ENCODE peak calls at places on chromosomes 4 and X, in eight cellular contexts. Q, G, P, K, L, N, T and R are unnamed samples. For H3K36me3, the result is how much of the 10 kb centered on the place peaks cover.

GRCh38 chrX:8679572-8679971 is 52.4 kb downstream of the ANOS1 start:
- DNase-seq in N (no peak), L (no peak), G (no peak), Q (no peak), P (no peak), K (no peak), T (no peak), R (no peak)

GRCh38 chr4:99610605-99611172 is 36.1 kb downstream of the MTTP start:
- DNase-seq in L (peak), N (peak), T (no peak), G (no peak), Q (no peak), K (no peak), P (no peak), R (peak)

GRCh38 chrX:132118361-132118760 is 9.5 kb downstream of the FRMD7 start:
- DNase-seq in L (no peak), Q (no peak), N (no peak), P (no peak), K (no peak), G (no peak), T (no peak), R (no peak)

GRCh38 chrX:65689377-65689776 is 21.9 kb downstream of the MSN start:
- DNase-seq in K (no peak), T (no peak), Q (no peak), G (no peak), L (no peak), P (no peak), N (peak), R (no peak)

GRCh38 chr4:101393256-101393655 is 45.9 kb upstream of the PPP3CA start:
- DNase-seq in L (peak), P (no peak), G (no peak), Q (peak), K (no peak), N (peak), T (no peak), R (peak)

GRCh38 chrX:10098235-10098819 is 58.4 kb upstream of the CLCN4 start:
- DNase-seq in P (no peak), N (no peak), T (peak), L (peak), K (peak), G (no peak), Q (no peak), R (no peak)

GRCh38 chrX:134529481-134529880 is 69.5 kb downstream of the HPRT1 start:
- DNase-seq in Q (no peak), K (no peak), P (no peak), G (no peak), T (no peak), N (no peak), L (no peak), R (no peak)

GRCh38 chrX:42505057-42505456 is 272.9 kb downstream of the PPP1R2C start:
- DNase-seq in K (no peak), N (no peak), P (no peak), G (no peak), Q (no peak), T (no peak), L (no peak), R (no peak)

GRCh38 chrX:40727093-40727492 is 8.2 kb downstream of the MED14 start:
- DNase-seq in G (no peak), L (no peak), T (no peak), P (no peak), Q (no peak), K (no peak), N (no peak), R (no peak)

GRCh38 chrX:110146521-110146920 is 143.6 kb downstream of the TMEM164 start:
- DNase-seq in L (peak), P (no peak), N (peak), K (peak), G (peak), Q (peak), T (peak), R (peak)

GRCh38 chrX:34578237-34578636 is 78.8 kb downstream of the TMEM47 start:
- DNase-seq in K (peak), L (peak), G (peak), Q (peak), P (no peak), T (peak), N (peak), R (peak)

GRCh38 chrX:24672701-24673190 is 21.0 kb upstream of the POLA1 start:
- DNase-seq in Q (no peak), K (no peak), T (no peak), G (no peak), N (no peak), P (no peak), L (no peak), R (no peak)

GRCh38 chr4:139919513-139919912 is 234.5 kb downstream of the MAML3 start:
- DNase-seq in L (peak), Q (peak), G (no peak), N (no peak), T (no peak), K (no peak), P (no peak), R (peak)

GRCh38 chr4:139920552-139920951 is 233.4 kb downstream of the MAML3 start:
- DNase-seq in P (no peak), N (no peak), K (no peak), Q (no peak), L (no peak), G (no peak), T (no peak), R (no peak)

GRCh38 chr4:139922625-139923024 is 231.4 kb downstream of the MAML3 start:
- DNase-seq in Q (peak), G (no peak), T (no peak), N (peak), L (peak), K (no peak), P (no peak), R (no peak)

GRCh38 chr4:139918994-139919393 is 235.0 kb downstream of the MAML3 start:
- DNase-seq in L (peak), K (no peak), G (no peak), Q (no peak), T (no peak), N (no peak), P (no peak), R (peak)

DNA sequence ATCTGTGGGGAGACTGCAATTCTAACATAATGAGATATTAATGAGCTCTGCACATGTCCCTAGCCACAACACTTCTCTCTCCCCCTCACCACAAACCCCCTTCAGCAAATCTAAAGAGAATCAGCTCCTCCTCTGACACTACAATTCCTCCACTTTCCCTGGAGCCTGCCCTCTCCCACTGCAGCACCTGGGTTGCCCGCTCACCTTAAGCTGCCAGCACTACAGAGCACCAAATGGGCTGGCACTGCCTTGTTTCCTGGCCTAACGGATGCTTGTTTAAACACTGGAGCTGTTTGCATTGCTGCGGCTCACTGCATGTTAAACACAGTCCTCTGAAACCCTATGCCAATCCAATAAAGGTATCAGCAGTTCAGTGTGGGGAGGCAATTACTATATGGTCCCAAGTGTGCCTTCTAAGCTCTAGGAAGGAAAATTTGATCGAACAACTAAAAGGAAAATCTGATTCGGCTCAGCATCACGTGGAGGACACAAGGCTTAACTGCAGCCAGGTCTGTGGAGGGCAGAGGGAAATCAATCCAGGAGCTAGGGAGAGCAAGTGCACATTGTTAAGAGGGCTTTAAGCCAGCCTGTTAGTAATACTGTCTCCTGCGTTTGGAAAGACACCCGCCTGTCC is 232.3 kb downstream of the MAML3 start:
- DNase-seq in G (no peak), K (no peak), P (no peak), Q (no peak), L (no peak), N (peak), T (no peak), R (no peak)
- H3K36me3 ChIP-seq in G (under half), K (under half), P (under half), Q (under half), L (under half), N (under half), T (under half), R (under half)

DNA sequence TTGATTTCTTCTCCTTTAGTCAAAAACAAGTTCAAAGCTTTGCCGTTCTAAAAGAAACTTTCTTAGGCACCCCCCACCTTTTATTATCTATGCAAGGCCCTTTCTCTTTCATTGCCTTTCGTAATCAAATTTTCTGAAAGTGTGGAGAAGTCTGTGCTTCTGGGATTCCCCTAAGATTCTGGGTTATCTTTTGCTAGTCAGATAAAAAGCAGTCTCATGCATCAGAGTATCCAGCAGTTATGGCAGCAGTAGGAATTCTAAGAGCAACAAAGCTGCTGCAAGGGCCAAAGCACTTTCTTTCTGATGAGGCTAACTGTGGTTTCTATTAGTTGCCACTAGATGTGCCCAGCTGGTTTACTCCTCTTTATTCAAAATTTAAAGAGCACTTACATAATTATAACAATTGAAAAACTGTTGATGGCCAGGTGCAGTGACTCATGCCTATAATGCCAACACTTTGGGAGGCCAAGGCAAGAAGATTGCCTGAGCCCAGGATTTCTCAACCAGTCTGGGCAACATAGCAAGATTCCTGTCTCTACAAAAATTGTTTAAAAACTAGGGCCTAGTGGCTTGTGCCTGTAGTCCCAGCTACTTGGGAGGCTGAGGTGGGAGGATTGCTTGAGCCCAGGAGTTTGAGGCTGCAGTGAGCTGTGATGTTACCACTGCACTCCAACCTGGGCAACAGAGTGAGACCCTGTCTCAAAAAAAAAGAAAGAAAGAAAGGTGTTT is 296.2 kb downstream of the PAPSS1 start:
- DNase-seq in Q (no peak), K (no peak), N (no peak), T (no peak), G (no peak), L (no peak), P (no peak), R (no peak)
- H3K9ac ChIP-seq in Q (no peak), K (no peak), N (no peak), T (no peak), G (no peak), L (no peak), P (no peak), R (no peak)

DNA sequence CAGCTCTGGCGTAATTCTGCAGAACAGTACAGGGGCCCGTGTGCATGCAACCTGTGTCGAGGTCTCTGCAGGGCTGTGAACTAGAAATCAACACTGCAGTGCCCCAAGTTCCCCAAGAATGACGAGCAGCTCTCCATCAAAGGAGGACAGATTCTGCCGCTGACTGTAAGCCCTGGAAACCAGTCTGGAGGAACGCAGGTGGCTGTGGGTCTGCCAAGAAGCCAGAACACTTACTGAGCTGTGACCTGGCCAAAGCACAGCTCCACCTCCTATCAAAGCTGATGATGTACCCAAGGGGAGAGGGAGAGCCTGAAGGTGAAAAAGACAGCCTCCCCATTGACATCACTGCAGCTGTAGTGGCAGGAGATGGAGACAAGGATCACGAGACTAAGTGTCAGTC is 80.2 kb upstream of the STS start:
- DNase-seq in T (no peak), N (no peak), Q (no peak), G (no peak), L (no peak), P (no peak), K (no peak), R (no peak)
- H3K36me3 ChIP-seq in T (under half), N (under half), Q (under half), G (under half), L (under half), P (under half), K (under half), R (under half)

GRCh38 chrX:153927936-153928760 is 2.1 kb upstream of the ARHGAP4 start:
- DNase-seq in T (peak), G (peak), P (peak), K (peak), L (peak), N (peak), Q (peak), R (peak)
- H3K9ac ChIP-seq in T (peak), G (peak), P (peak), K (peak), L (peak), N (peak), Q (peak), R (peak)

GRCh38 chr4:184424279-184424678 is 50.1 kb downstream of the IRF2 start:
- DNase-seq in T (no peak), Q (no peak), K (no peak), L (no peak), G (no peak), N (no peak), P (no peak), R (no peak)
- H3K36me3 ChIP-seq in T (under half), Q (under half), K (under half), L (under half), G (under half), N (under half), P (under half), R (half or more)

GRCh38 chr4:38677466-38677865 is 13.5 kb downstream of the KLF3 start:
- DNase-seq in L (no peak), G (no peak), P (no peak), K (no peak), Q (no peak), N (no peak), T (no peak), R (no peak)

GRCh38 chr4:38673109-38673978 is 9.3 kb downstream of the KLF3 start:
- DNase-seq in P (peak), K (no peak), N (peak), G (peak), T (no peak), L (peak), Q (no peak), R (peak)

GRCh38 chr4:38674206-38675144 is 10.5 kb downstream of the KLF3 start:
- DNase-seq in L (peak), N (peak), G (peak), Q (no peak), P (no peak), T (no peak), K (peak), R (no peak)

GRCh38 chr4:38676986-38677385 is 13.0 kb downstream of the KLF3 start:
- DNase-seq in P (no peak), G (no peak), N (no peak), L (no peak), T (no peak), K (no peak), Q (no peak), R (no peak)

GRCh38 chr4:38675167-38676121 is 11.4 kb downstream of the KLF3 start:
- DNase-seq in P (no peak), N (peak), G (peak), T (peak), K (peak), Q (peak), L (peak), R (peak)
- H3K9ac ChIP-seq in P (peak), N (peak), G (no peak), T (no peak), K (no peak), Q (no peak), L (peak), R (peak)